ENCODE peak calls at places on chromosomes 6 and 20, in ten cellular contexts. W is adrenal gland; D is colonic mucosa; B is CD8-positive, alpha-beta T cell; P is brain microvascular endothelial cell; K is tibial nerve; G is heart left ventricle; S is stomach; E is lung; R is right lobe of liver. M is an unnamed sample.

GRCh38 chr6:8240316-8240715 is 138.0 kb upstream of the EEF1E1 start:
- DNase-seq in W (no peak), S (no peak), D (no peak), R (no peak), B (no peak), G (no peak), P (no peak), E (no peak), K (no peak), M (no peak)

GRCh38 chr20:50191566-50192363 is 1.1 kb downstream of the CEBPB start:
- DNase-seq in D (peak), B (peak), R (peak), P (no peak), S (peak), E (no peak), G (peak), K (no peak), W (peak), M (peak)

GRCh38 chr6:147974376-147974775 is 368.3 kb upstream of the SASH1 start:
- DNase-seq in D (no peak), K (no peak), G (no peak), S (no peak), R (no peak), P (peak), E (no peak), W (no peak), B (no peak), M (peak)

GRCh38 chr6:32488085-32488484 is 42.0 kb downstream of the HLA-DRB5 start:
- DNase-seq in G (no peak), K (no peak), R (no peak), S (no peak), W (no peak), B (no peak), E (no peak), D (no peak), P (no peak), M (no peak)

GRCh38 chr20:10433623-10434466 is at the start of gene MKKS:
- DNase-seq in B (peak), D (peak), K (peak), S (peak), E (peak), P (peak), G (peak), R (peak), W (peak), M (peak)

GRCh38 chr20:34768105-34768504 is 57.3 kb downstream of the NCOA6 start:
- DNase-seq in S (no peak), E (no peak), R (no peak), K (no peak), B (no peak), W (no peak), D (no peak), G (no peak), P (peak), M (no peak)

GRCh38 chr6:37798436-37799262 is 20.9 kb upstream of the ZFAND3 start:
- DNase-seq in K (no peak), D (no peak), G (no peak), B (no peak), E (no peak), S (no peak), R (peak), W (no peak), P (no peak), M (no peak)

GRCh38 chr6:3762359-3762758 is 10.8 kb upstream of the PXDC1 start:
- DNase-seq in E (no peak), P (no peak), K (no peak), R (no peak), S (no peak), G (no peak), D (no peak), W (no peak), B (no peak), M (no peak)

GRCh38 chr20:31739550-31739863 is 417 bp downstream of the TPX2 start:
- DNase-seq in G (no peak), S (no peak), B (no peak), E (no peak), R (no peak), K (no peak), P (no peak), D (no peak), W (no peak), M (no peak)
- TF ChIP-seq CTCF in G (no peak), S (no peak), B (no peak), E (no peak), R (no peak), K (no peak), P (no peak), D (no peak), W (no peak), M (no peak)

DNA sequence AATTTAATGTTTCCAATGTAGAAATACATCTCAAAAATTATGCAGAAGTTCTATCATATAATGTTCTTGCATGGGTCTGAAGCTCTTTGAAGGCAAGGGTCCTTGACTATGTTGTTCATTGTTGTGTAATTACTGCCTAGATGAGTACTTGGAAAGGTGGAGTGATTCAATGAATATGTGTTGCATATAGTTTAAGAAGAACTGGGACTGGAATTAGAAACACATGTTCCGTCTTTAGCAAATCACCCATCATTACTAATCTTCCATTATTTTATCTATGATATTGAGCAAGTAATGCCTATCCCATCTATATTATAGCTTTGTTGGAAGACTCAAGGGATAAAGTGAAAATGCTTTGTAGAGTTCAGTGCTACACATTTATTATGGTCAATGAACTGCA is 147.3 kb downstream of the LAMA2 start:
- DNase-seq in R (no peak), K (no peak), S (no peak), P (no peak), D (no peak), E (no peak), G (no peak), B (no peak), W (no peak), M (no peak)
- H3K27ac ChIP-seq in R (no peak), K (peak), S (no peak), P (no peak), D (no peak), E (no peak), G (no peak), B (no peak), W (no peak), M (no peak)

GRCh38 chr6:170522565-170523183 is 30.4 kb downstream of the PSMB1 start:
- DNase-seq in E (no peak), G (peak), B (no peak), P (no peak), D (no peak), R (no peak), K (no peak), W (no peak), S (no peak), M (no peak)
- TF ChIP-seq CTCF in E (no peak), G (no peak), B (no peak), P (peak), D (no peak), R (no peak), K (no peak), W (no peak), S (no peak), M (peak)

GRCh38 chr6:155275808-155276480 is 12.1 kb downstream of the CLDN20 start:
- DNase-seq in P (peak), B (no peak), R (no peak), D (no peak), G (peak), S (no peak), W (no peak), E (no peak), K (no peak), M (no peak)
- H3K27ac ChIP-seq in P (peak), B (no peak), R (no peak), D (no peak), G (peak), S (peak), W (no peak), E (no peak), K (peak), M (peak)

M was measured in RWPE1.